ENCODE peak calls at places on chromosomes 5 and 9, in nine cellular contexts. K is neural crest cell, Z is bronchial epithelial cell, C is aorta, J is GDM1, X is endothelial cell, R is nucleus accumbens, V is GM19239, F is NCI-H2107. I is an unnamed sample.

GRCh38 chr9:120934271-120934670 is 7.7 kb upstream of the TRAF1 start:
- DNase-seq in K (no peak), F (no peak), R (no peak), V (no peak), J (no peak), C (no peak), Z (no peak), X (no peak), I (no peak)

GRCh38 chr9:134505032-134505431 is 136.6 kb upstream of the COL5A1 start:
- DNase-seq in Z (no peak), R (no peak), V (no peak), J (no peak), X (no peak), K (no peak), C (peak), F (no peak), I (no peak)

GRCh38 chr5:81244451-81244850 is 11.3 kb downstream of the CKMT2 start:
- DNase-seq in V (no peak), Z (no peak), X (no peak), J (no peak), K (no peak), F (no peak), R (no peak), C (no peak), I (no peak)

GRCh38 chr9:130857864-130858730 is 23.0 kb downstream of the ABL1 start:
- DNase-seq in V (no peak), K (no peak), J (no peak), F (no peak), X (no peak), Z (no peak), R (no peak), C (peak), I (peak)

GRCh38 chr9:89498845-89499480 is 1.1 kb upstream of the SEMA4D start:
- DNase-seq in V (peak), K (no peak), R (no peak), F (no peak), J (peak), Z (no peak), C (peak), X (no peak), I (no peak)

GRCh38 chr5:96751203-96752169 is 56.3 kb downstream of the ERAP1 start:
- DNase-seq in R (peak), V (no peak), K (peak), Z (no peak), X (no peak), C (no peak), F (no peak), J (no peak), I (peak)

GRCh38 chr9:123669355-123669754 is 260.6 kb downstream of the DENND1A start:
- DNase-seq in K (no peak), X (no peak), C (no peak), V (no peak), J (no peak), Z (no peak), R (no peak), F (no peak), I (no peak)

GRCh38 chr9:95409650-95410426 is 92.3 kb upstream of the FANCC start:
- DNase-seq in X (no peak), K (no peak), J (no peak), R (no peak), C (no peak), F (peak), V (no peak), Z (peak), I (no peak)

GRCh38 chr5:1917830-1918487 is 35.2 kb upstream of the IRX4 start:
- DNase-seq in C (no peak), F (peak), J (no peak), R (no peak), K (no peak), Z (no peak), V (no peak), X (no peak), I (no peak)

GRCh38 chr5:97118623-97119022 is 23.8 kb downstream of the LIX1 start:
- DNase-seq in R (no peak), K (no peak), X (no peak), J (no peak), F (no peak), C (no peak), Z (no peak), V (no peak), I (no peak)

GRCh38 chr5:172782169-172783039 is 11.4 kb upstream of the DUSP1 start:
- DNase-seq in C (no peak), F (no peak), X (no peak), J (no peak), R (no peak), V (no peak), Z (peak), K (no peak), I (no peak)

GRCh38 chr5:42887575-42887974 is 75.9 kb upstream of the SELENOP start:
- DNase-seq in R (no peak), K (no peak), F (no peak), V (no peak), X (no peak), C (no peak), Z (no peak), J (no peak), I (no peak)

GRCh38 chr9:31807574-31808256 is 576.7 kb upstream of the ACO1 start:
- DNase-seq in K (no peak), R (no peak), X (no peak), J (no peak), Z (no peak), C (no peak), F (no peak), V (no peak), I (no peak)

GRCh38 chr5:164052536-164053090 is 547.2 kb downstream of the MAT2B start:
- DNase-seq in V (no peak), Z (no peak), J (no peak), R (no peak), F (no peak), C (no peak), K (no peak), X (no peak), I (no peak)

GRCh38 chr5:123088031-123088805 is 823 bp upstream of the PRDM6 start:
- DNase-seq in J (no peak), R (no peak), X (peak), V (no peak), F (no peak), C (peak), Z (no peak), K (peak), I (no peak)

GRCh38 chr9:111833941-111834340 is 39.2 kb upstream of the SHOC1 start:
- DNase-seq in R (no peak), J (no peak), K (no peak), F (no peak), X (no peak), C (no peak), Z (peak), V (no peak), I (no peak)